ENCODE peak calls at places on chromosomes 5 and 9, in eight cellular contexts. N, B, M, C, Z, K, E and G are unnamed samples.

GRCh38 chr9:108743426-108743825 is 112.4 kb downstream of the ACTL7B start:
- DNase-seq in M (no peak), C (no peak), N (no peak), K (no peak), Z (no peak), B (no peak), E (no peak), G (no peak)

GRCh38 chr9:101442248-101443136 is 6.9 kb upstream of the ALDOB start:
- DNase-seq in N (no peak), E (no peak), C (no peak), K (no peak), M (no peak), Z (no peak), B (no peak), G (no peak)

GRCh38 chr5:74767579-74767913 is 497 bp downstream of the NSA2 start:
- DNase-seq in K (no peak), C (no peak), Z (peak; percentile 50), E (peak; percentile 30), M (peak; percentile 65), B (no peak), N (no peak), G (peak; percentile 12)

GRCh38 chr5:96065577-96066385 is 104.1 kb upstream of the ELL2 start:
- DNase-seq in C (no peak), E (no peak), M (no peak), N (no peak), Z (no peak), B (no peak), K (no peak), G (no peak)

GRCh38 chr5:173973614-173973969 is 15.4 kb upstream of the C5orf47 start:
- DNase-seq in C (peak; percentile 50), B (no peak), N (no peak), Z (no peak), M (no peak), E (no peak), K (no peak), G (no peak)

GRCh38 chr5:139457653-139458306 is 4.8 kb downstream of the ECSCR start:
- DNase-seq in K (no peak), N (no peak), M (no peak), C (no peak), E (no peak), B (no peak), Z (no peak), G (no peak)

GRCh38 chr5:170857066-170857465 is 4.8 kb upstream of the RANBP17 start:
- DNase-seq in C (no peak), B (no peak), E (no peak), Z (no peak), M (no peak), K (no peak), N (no peak), G (no peak)

GRCh38 chr5:89827388-89827787 is 582.2 kb downstream of the CETN3 start:
- DNase-seq in N (no peak), C (no peak), Z (peak; percentile 20), B (no peak), E (no peak), K (no peak), M (no peak), G (no peak)

GRCh38 chr9:114590328-114590727 is 2.8 kb downstream of the ATP6V1G1 start:
- DNase-seq in M (no peak), K (no peak), E (no peak), Z (no peak), C (no peak), B (no peak), N (no peak), G (no peak)

GRCh38 chr9:114588671-114589526 is 1.3 kb downstream of the ATP6V1G1 start:
- DNase-seq in M (peak; percentile 76), K (no peak), E (no peak), N (no peak), Z (peak; percentile 54), C (no peak), B (no peak), G (no peak)

GRCh38 chr9:114592356-114592755 is 4.8 kb downstream of the ATP6V1G1 start:
- DNase-seq in B (no peak), E (peak; percentile 67), K (no peak), Z (peak; percentile 33), N (no peak), C (no peak), M (peak; percentile 37), G (no peak)

GRCh38 chr9:114594136-114594535 is 6.6 kb downstream of the ATP6V1G1 start:
- DNase-seq in E (no peak), K (no peak), B (no peak), C (no peak), M (no peak), N (no peak), Z (no peak), G (no peak)

GRCh38 chr9:114591206-114591853 is 3.8 kb downstream of the ATP6V1G1 start:
- DNase-seq in N (no peak), B (no peak), C (no peak), M (peak; percentile 62), E (no peak), K (no peak), Z (peak; percentile 30), G (no peak)
- H3K4me3 ChIP-seq in N (peak overlapping the region; percentile 28), B (no peak overlapping the region), C (peak overlapping the region; percentile 2), M (no peak overlapping the region), E (peak overlapping the region; percentile 29), K (no peak overlapping the region), Z (no peak overlapping the region), G (peak overlapping the region; percentile 33)

GRCh38 chr5:59587489-59588337 is 305.8 kb downstream of the PDE4D start:
- DNase-seq in K (no peak), Z (peak; percentile 41), N (no peak), E (peak; percentile 28), M (peak; percentile 72), B (no peak), C (peak; percentile 65), G (no peak)
- TF ChIP-seq CTCF in K (peak; percentile 27), Z (peak; percentile 22), N (no peak), E (no peak), M (peak; percentile 19), B (no peak), C (no peak), G (peak; percentile 41)

GRCh38 chr9:130174025-130174424 is 1.8 kb downstream of the NCS1 start:
- DNase-seq in B (no peak), K (no peak), E (no peak), C (no peak), M (no peak), N (no peak), Z (no peak), G (no peak)
- H3K4me3 ChIP-seq in B (peak overlapping the region; percentile 67), K (peak overlapping the region; percentile 58), E (no peak overlapping the region), C (no peak overlapping the region), M (peak overlapping the region; percentile 59), N (peak overlapping the region; percentile 90), Z (peak overlapping the region; percentile 82), G (peak overlapping the region; percentile 92)

GRCh38 chr5:136780518-136780917 is 415.2 kb upstream of the TRPC7 start:
- DNase-seq in B (no peak), M (no peak), Z (no peak), K (no peak), E (no peak), N (no peak), C (no peak), G (no peak)
- TF ChIP-seq CTCF in B (no peak), M (no peak), Z (peak; percentile 13), K (no peak), E (no peak), N (no peak), C (no peak), G (peak; percentile 18)

GRCh38 chr9:124010665-124011321 is 775 bp upstream of the LHX2 start:
- DNase-seq in C (no peak), E (no peak), B (no peak), N (no peak), M (peak; percentile 20), Z (no peak), K (no peak), G (no peak)
- H3K4me3 ChIP-seq in C (peak overlapping the region; percentile 31), E (no peak overlapping the region), B (no peak overlapping the region), N (peak overlapping the region; percentile 62), M (peak overlapping the region; percentile 16), Z (peak overlapping the region; percentile 22), K (peak overlapping the region; percentile 27), G (peak overlapping the region; percentile 28)

GRCh38 chr5:25128606-25129005 is 483.8 kb upstream of the CDH10 start:
- DNase-seq in N (no peak), Z (no peak), E (no peak), K (no peak), B (no peak), M (no peak), C (no peak), G (no peak)
- TF ChIP-seq CTCF in N (no peak), Z (no peak), E (no peak), K (no peak), B (no peak), M (no peak), C (no peak), G (no peak)

GRCh38 chr5:318931-319601 is 2.4 kb upstream of the AHRR start:
- DNase-seq in Z (no peak), B (no peak), K (no peak), C (no peak), N (no peak), M (no peak), E (no peak), G (no peak)

GRCh38 chr5:322281-322941 is 897 bp downstream of the AHRR start:
- DNase-seq in Z (peak; percentile 30), N (no peak), E (no peak), K (no peak), B (no peak), C (no peak), M (no peak), G (no peak)

GRCh38 chr5:321726-322251 is 275 bp downstream of the AHRR start:
- DNase-seq in M (no peak), C (no peak), E (no peak), B (no peak), N (no peak), K (no peak), Z (no peak), G (no peak)

GRCh38 chr5:321233-321725 is at the start of gene AHRR:
- DNase-seq in M (peak; percentile 44), C (no peak), E (no peak), B (no peak), K (no peak), Z (peak; percentile 55), N (no peak), G (no peak)

DNA sequence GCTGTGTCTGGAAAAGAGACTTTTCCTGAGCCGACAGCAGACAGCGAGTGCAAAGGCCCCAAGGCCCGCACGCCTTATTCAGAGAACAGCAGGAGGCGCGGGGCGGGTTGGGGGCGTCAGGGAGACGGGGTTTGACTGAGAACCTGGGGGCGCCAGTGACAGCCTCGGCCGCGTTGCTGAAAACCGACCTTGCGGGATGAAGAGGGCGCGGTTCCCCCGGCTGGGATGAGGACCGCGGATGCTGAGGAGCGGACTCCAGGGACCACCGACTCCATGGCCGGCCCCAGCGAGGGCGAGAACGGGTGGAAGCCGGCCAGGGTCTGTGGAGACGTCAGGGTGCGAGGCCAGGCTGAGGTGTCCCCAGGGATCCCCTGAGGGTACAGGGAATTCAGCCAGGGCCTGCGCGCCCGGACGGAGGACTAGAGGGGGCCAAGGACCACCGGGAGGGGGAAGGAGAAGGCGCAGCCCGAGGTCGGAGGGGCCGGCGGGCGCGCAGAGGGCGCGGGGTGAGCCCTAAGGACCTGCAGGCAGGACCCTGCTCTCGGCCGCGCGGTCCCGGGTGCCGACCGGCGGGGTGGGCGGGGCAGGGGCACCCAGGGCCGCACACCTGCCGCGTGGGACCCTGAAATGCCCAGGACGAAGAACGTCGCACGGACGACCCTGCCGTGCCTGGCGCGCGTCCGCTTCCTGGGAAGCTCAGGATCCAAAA is 836 bp upstream of the AHRR start:
- DNase-seq in N (no peak), M (no peak), B (no peak), C (no peak), K (no peak), Z (no peak), E (no peak), G (no peak)
- H3K4me3 ChIP-seq in N (peak overlapping the region; percentile 71), M (peak overlapping the region; percentile 49), B (peak overlapping the region; percentile 27), C (peak overlapping the region; percentile 56), K (peak overlapping the region; percentile 71), Z (peak overlapping the region; percentile 79), E (no peak overlapping the region), G (peak overlapping the region; percentile 54)

GRCh38 chr9:87336407-87336806 is 161.3 kb upstream of the DAPK1 start:
- DNase-seq in E (no peak), N (no peak), K (no peak), Z (peak; percentile 28), C (no peak), M (peak; percentile 27), B (no peak), G (no peak)
- TF ChIP-seq CTCF in E (no peak), N (no peak), K (no peak), Z (peak; percentile 41), C (no peak), M (peak; percentile 13), B (no peak), G (no peak)